ENCODE peak calls at places on chromosomes 2 and 18, in five cellular contexts. One of them, this sample, is unnamed. For H3K27me3 and H3K4me1, the result is how much of the 10 kb centered on the place peaks cover.

GRCh38 chr18:71809711-71810110 is 734.4 kb downstream of the CBLN2 start:
- DNase-seq in CD8-positive, alpha-beta T cell: no peak
- DNase-seq in astrocyte: no peak
- DNase-seq in right cardiac atrium: no peak
- DNase-seq in K562: no peak
- DNase-seq in this sample: no peak

GRCh38 chr18:46755315-46756171 is 1.3 kb downstream of the ST8SIA5 start:
- DNase-seq in CD8-positive, alpha-beta T cell: no peak
- DNase-seq in astrocyte: no peak
- DNase-seq in right cardiac atrium: no peak
- DNase-seq in K562: no peak
- DNase-seq in this sample: no peak

GRCh38 chr18:68387246-68387645 is 327.7 kb downstream of the TMX3 start:
- DNase-seq in CD8-positive, alpha-beta T cell: no peak
- DNase-seq in astrocyte: peak
- DNase-seq in right cardiac atrium: no peak
- DNase-seq in K562: no peak
- DNase-seq in this sample: no peak

GRCh38 chr2:64325852-64326577 is 127.9 kb upstream of the LGALSL start:
- DNase-seq in CD8-positive, alpha-beta T cell: peak
- DNase-seq in astrocyte: no peak
- DNase-seq in right cardiac atrium: no peak
- DNase-seq in K562: no peak
- DNase-seq in this sample: no peak

GRCh38 chr2:173441222-173441621 is 86.5 kb downstream of the CDCA7 start:
- DNase-seq in CD8-positive, alpha-beta T cell: no peak
- DNase-seq in astrocyte: peak
- DNase-seq in right cardiac atrium: no peak
- DNase-seq in K562: no peak
- DNase-seq in this sample: no peak

GRCh38 chr2:236568068-236568921 is 1.3 kb upstream of the ACKR3 start:
- DNase-seq in CD8-positive, alpha-beta T cell: peak
- DNase-seq in astrocyte: no peak
- DNase-seq in right cardiac atrium: peak
- DNase-seq in K562: no peak
- DNase-seq in this sample: peak

GRCh38 chr2:39437522-39438296 is 624 bp upstream of the MAP4K3 start:
- DNase-seq in CD8-positive, alpha-beta T cell: peak
- DNase-seq in astrocyte: no peak
- DNase-seq in right cardiac atrium: peak
- DNase-seq in K562: peak
- DNase-seq in this sample: no peak

GRCh38 chr2:220276736-220277444 is 649.5 kb downstream of the SLC4A3 start:
- DNase-seq in CD8-positive, alpha-beta T cell: no peak
- DNase-seq in astrocyte: peak
- DNase-seq in right cardiac atrium: no peak
- DNase-seq in K562: no peak
- DNase-seq in this sample: no peak

GRCh38 chr2:144459937-144460336 is 60.0 kb downstream of the ZEB2 start:
- DNase-seq in CD8-positive, alpha-beta T cell: peak
- DNase-seq in astrocyte: peak
- DNase-seq in right cardiac atrium: peak
- DNase-seq in K562: no peak
- DNase-seq in this sample: peak

GRCh38 chr2:890791-891190 is 59.9 kb upstream of the SNTG2 start:
- DNase-seq in CD8-positive, alpha-beta T cell: no peak
- DNase-seq in astrocyte: no peak
- DNase-seq in right cardiac atrium: no peak
- DNase-seq in K562: no peak
- DNase-seq in this sample: no peak

GRCh38 chr2:215771241-215771640 is 242.1 kb downstream of the MREG start:
- DNase-seq in CD8-positive, alpha-beta T cell: no peak
- DNase-seq in astrocyte: peak
- DNase-seq in right cardiac atrium: no peak
- DNase-seq in K562: no peak
- DNase-seq in this sample: peak

GRCh38 chr2:158949300-158949699 is 19.1 kb upstream of the TANC1 start:
- DNase-seq in CD8-positive, alpha-beta T cell: no peak
- DNase-seq in astrocyte: no peak
- DNase-seq in right cardiac atrium: no peak
- DNase-seq in K562: no peak
- DNase-seq in this sample: no peak

GRCh38 chr2:28951910-28952805 is 28.9 kb upstream of the TOGARAM2 start:
- DNase-seq in CD8-positive, alpha-beta T cell: no peak
- DNase-seq in astrocyte: no peak
- DNase-seq in right cardiac atrium: no peak
- DNase-seq in K562: no peak
- DNase-seq in this sample: no peak

GRCh38 chr18:32138332-32138731 is 46.7 kb downstream of the RNF138 start:
- DNase-seq in CD8-positive, alpha-beta T cell: no peak
- DNase-seq in astrocyte: peak
- DNase-seq in right cardiac atrium: no peak
- DNase-seq in K562: peak
- DNase-seq in this sample: no peak

GRCh38 chr2:8421658-8422499 is 260.0 kb upstream of the ID2 start:
- DNase-seq in CD8-positive, alpha-beta T cell: no peak
- DNase-seq in astrocyte: no peak
- DNase-seq in right cardiac atrium: no peak
- DNase-seq in K562: no peak
- DNase-seq in this sample: no peak

GRCh38 chr2:16060125-16060935 is 120.0 kb downstream of the MYCN start:
- DNase-seq in CD8-positive, alpha-beta T cell: no peak
- DNase-seq in astrocyte: no peak
- DNase-seq in right cardiac atrium: no peak
- DNase-seq in K562: no peak
- DNase-seq in this sample: no peak

GRCh38 chr2:62236499-62236898 is 40.6 kb downstream of the B3GNT2 start:
- DNase-seq in CD8-positive, alpha-beta T cell: no peak
- DNase-seq in astrocyte: no peak
- DNase-seq in right cardiac atrium: no peak
- DNase-seq in K562: no peak
- DNase-seq in this sample: no peak

GRCh38 chr2:64447317-64448060 is 6.5 kb upstream of the LGALSL start:
- DNase-seq in CD8-positive, alpha-beta T cell: no peak
- DNase-seq in astrocyte: peak
- DNase-seq in right cardiac atrium: peak
- DNase-seq in K562: no peak
- DNase-seq in this sample: peak

GRCh38 chr18:8607776-8608682 is 1.2 kb upstream of the RAB12 start:
- DNase-seq in CD8-positive, alpha-beta T cell: no peak
- DNase-seq in astrocyte: no peak
- DNase-seq in right cardiac atrium: no peak
- DNase-seq in K562: no peak
- DNase-seq in this sample: no peak

GRCh38 chr18:48163184-48164095 is 233.0 kb upstream of the SMAD2 start:
- DNase-seq in CD8-positive, alpha-beta T cell: no peak
- DNase-seq in astrocyte: no peak
- DNase-seq in right cardiac atrium: no peak
- DNase-seq in K562: no peak
- DNase-seq in this sample: no peak

GRCh38 chr18:48159816-48160215 is 229.4 kb upstream of the SMAD2 start:
- DNase-seq in CD8-positive, alpha-beta T cell: no peak
- DNase-seq in astrocyte: no peak
- DNase-seq in right cardiac atrium: no peak
- DNase-seq in K562: no peak
- DNase-seq in this sample: no peak

GRCh38 chr18:48161911-48162698 is 231.6 kb upstream of the SMAD2 start:
- DNase-seq in CD8-positive, alpha-beta T cell: no peak
- DNase-seq in astrocyte: no peak
- DNase-seq in right cardiac atrium: no peak
- DNase-seq in K562: no peak
- DNase-seq in this sample: no peak

GRCh38 chr18:48160622-48161021 is 230.2 kb upstream of the SMAD2 start:
- DNase-seq in CD8-positive, alpha-beta T cell: no peak
- DNase-seq in astrocyte: no peak
- DNase-seq in right cardiac atrium: no peak
- DNase-seq in K562: no peak
- DNase-seq in this sample: no peak

GRCh38 chr18:48161201-48161910 is 230.9 kb upstream of the SMAD2 start:
- DNase-seq in CD8-positive, alpha-beta T cell: peak
- DNase-seq in astrocyte: peak
- DNase-seq in right cardiac atrium: peak
- DNase-seq in K562: peak
- DNase-seq in this sample: peak
- H3K27me3 ChIP-seq in CD8-positive, alpha-beta T cell: under half
- H3K27me3 ChIP-seq in astrocyte: under half
- H3K27me3 ChIP-seq in right cardiac atrium: under half
- H3K27me3 ChIP-seq in K562: under half
- H3K27me3 ChIP-seq in this sample: under half

DNA sequence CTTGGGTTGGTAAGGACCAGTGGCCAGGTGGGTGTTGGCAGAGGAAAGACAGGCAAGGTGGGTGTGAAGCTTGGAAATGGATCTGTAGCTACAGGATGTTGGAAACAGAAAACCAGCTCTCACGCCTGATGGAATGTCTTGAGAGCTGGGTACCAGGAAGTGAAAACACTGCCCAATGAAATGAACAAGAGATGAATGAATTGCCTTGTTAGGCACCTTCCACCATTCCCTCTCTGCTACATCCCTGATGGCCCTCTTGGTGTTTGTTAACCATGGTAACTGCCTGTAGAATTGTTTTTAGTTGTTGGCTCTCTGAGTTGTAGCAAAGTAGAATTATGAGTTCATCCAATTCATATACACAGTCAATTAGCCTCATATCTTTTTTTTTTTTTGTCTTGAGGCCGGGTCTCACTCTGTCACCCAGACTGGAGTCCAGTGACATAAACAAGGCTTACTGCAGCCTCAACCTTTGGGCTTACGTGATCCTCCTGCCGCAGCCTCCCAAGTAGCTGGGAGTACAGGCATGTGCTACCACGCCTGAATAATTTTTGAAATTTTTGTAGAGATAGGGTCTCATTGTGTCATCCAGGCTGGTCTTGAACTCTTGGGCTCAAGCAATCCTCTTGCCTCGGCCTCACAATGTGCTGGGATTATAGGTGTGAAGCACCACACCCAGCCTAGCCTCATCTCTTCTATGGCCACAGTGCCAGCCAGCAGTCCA is 9.5 kb downstream of the KCMF1 start:
- DNase-seq in CD8-positive, alpha-beta T cell: no peak
- DNase-seq in astrocyte: no peak
- DNase-seq in right cardiac atrium: no peak
- DNase-seq in K562: no peak
- DNase-seq in this sample: no peak
- H3K4me1 ChIP-seq in CD8-positive, alpha-beta T cell: half or more
- H3K4me1 ChIP-seq in astrocyte: under half
- H3K4me1 ChIP-seq in right cardiac atrium: under half
- H3K4me1 ChIP-seq in K562: under half
- H3K4me1 ChIP-seq in this sample: under half

DNA sequence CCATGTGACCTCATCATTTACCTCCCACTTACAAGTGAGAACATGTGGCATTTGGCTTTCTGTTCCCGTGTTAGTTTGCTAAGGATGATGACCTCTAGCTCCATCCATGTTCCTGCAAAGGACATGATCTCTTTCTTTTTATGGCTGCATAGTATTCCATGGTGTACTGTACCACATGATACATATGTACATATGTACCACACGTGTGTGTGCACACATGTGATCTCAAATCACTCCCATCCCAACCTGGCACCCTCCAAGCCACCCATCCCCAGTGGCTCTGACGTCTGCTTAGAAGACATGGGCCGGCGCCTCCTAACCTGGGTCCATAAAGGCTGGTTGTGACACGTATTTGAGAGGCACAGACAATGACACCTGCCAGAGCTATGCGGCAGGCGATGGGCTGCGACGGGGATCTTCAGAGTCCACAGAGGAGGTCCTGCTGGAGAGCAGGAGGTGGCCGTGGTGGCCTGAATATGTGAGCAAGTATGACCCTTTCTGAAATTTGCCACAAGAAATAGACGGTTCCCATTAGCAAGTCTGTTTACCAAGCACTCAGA is 8.8 kb upstream of the SALL3 start:
- DNase-seq in CD8-positive, alpha-beta T cell: no peak
- DNase-seq in astrocyte: no peak
- DNase-seq in right cardiac atrium: no peak
- DNase-seq in K562: no peak
- DNase-seq in this sample: no peak
- H3K27me3 ChIP-seq in CD8-positive, alpha-beta T cell: under half
- H3K27me3 ChIP-seq in astrocyte: under half
- H3K27me3 ChIP-seq in right cardiac atrium: under half
- H3K27me3 ChIP-seq in K562: under half
- H3K27me3 ChIP-seq in this sample: half or more

DNA sequence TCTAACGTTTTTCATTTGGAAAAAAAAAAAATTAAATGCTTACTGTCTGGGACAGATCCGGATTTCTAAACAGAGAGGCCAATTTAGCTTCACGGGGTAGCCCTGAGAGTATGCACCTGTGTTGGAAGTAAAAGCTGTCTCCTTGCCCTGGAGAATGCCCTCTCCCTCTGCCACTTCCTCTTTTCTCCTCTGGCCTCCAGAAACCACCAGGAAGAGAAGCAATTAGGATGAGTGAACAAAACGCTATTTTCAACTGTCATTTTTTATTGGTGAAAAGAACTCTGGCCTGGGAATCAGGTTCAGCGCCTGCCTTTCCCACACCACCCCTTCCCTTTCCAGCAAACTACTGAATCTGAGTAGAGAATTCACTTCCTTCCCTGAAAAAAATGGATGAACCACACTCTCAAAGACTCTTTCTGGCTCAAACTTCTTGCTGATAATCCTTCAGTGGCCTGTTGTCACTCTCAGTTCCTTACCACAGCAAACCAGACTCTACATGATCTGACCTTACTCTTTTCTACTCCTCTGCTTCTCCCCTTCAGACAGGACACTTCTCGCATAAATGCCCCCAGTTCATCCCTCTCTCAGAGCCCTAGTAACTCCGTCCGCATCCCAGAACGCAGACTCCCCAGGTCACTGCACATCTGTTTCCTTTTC is 29.8 kb downstream of the KLF7 start:
- DNase-seq in CD8-positive, alpha-beta T cell: no peak
- DNase-seq in astrocyte: no peak
- DNase-seq in right cardiac atrium: no peak
- DNase-seq in K562: no peak
- DNase-seq in this sample: no peak
- H3K4me1 ChIP-seq in CD8-positive, alpha-beta T cell: under half
- H3K4me1 ChIP-seq in astrocyte: half or more
- H3K4me1 ChIP-seq in right cardiac atrium: under half
- H3K4me1 ChIP-seq in K562: under half
- H3K4me1 ChIP-seq in this sample: under half

DNA sequence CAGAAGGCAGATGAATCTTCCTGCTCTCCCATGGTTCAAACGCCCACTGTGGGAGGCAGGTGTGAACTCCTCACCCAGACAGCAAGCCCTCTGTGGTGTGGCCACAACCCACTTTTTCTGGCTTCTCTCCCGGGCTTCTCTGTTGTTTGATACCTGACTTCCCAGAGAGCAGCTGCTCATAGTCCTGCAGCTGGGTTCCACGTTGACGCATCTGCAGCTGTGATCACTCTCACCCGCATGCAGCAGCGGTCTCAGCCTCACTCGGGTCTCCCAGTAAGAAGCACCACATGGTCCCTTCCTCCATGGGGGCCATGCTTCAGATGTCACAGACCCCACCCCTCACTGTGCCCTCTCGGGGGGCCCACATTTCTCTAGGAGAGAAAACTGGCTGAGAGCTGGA is 3.5 kb downstream of the ASPRV1 start:
- DNase-seq in CD8-positive, alpha-beta T cell: no peak
- DNase-seq in astrocyte: no peak
- DNase-seq in right cardiac atrium: no peak
- DNase-seq in K562: no peak
- DNase-seq in this sample: no peak
- H3K27me3 ChIP-seq in CD8-positive, alpha-beta T cell: under half
- H3K27me3 ChIP-seq in astrocyte: under half
- H3K27me3 ChIP-seq in right cardiac atrium: under half
- H3K27me3 ChIP-seq in K562: under half
- H3K27me3 ChIP-seq in this sample: under half

GRCh38 chr2:47782557-47783490 is at the start of gene MSH6:
- DNase-seq in CD8-positive, alpha-beta T cell: peak
- DNase-seq in astrocyte: peak
- DNase-seq in right cardiac atrium: peak
- DNase-seq in K562: peak
- DNase-seq in this sample: peak
- H3K4me1 ChIP-seq in CD8-positive, alpha-beta T cell: under half
- H3K4me1 ChIP-seq in astrocyte: under half
- H3K4me1 ChIP-seq in right cardiac atrium: under half
- H3K4me1 ChIP-seq in K562: under half
- H3K4me1 ChIP-seq in this sample: under half

This sample was measured in cardiac muscle cell.